ENCODE peak calls at places on chromosomes 3 and 15, in six cellular contexts. P is keratinocyte, S is mammary epithelial cell, W is SK-N-SH, M is endodermal cell, Y is HCT116. F is an unnamed sample.

GRCh38 chr15:25641762-25642161 is 202.9 kb upstream of the UBE3A start:
- DNase-seq in S (no peak), M (no peak), W (no peak), Y (no peak), P (no peak), F (no peak)

GRCh38 chr15:70561885-70562284 is 201.5 kb downstream of the UACA start:
- DNase-seq in W (no peak), Y (no peak), S (no peak), M (peak), P (no peak), F (no peak)

GRCh38 chr15:76147906-76148553 is 88.2 kb downstream of the TMEM266 start:
- DNase-seq in S (peak), M (peak), Y (peak), P (no peak), W (peak), F (no peak)

GRCh38 chr15:47820780-47821319 is 103.5 kb downstream of the SEMA6D start:
- DNase-seq in M (no peak), P (no peak), W (no peak), S (peak), Y (no peak), F (peak)

GRCh38 chr15:100889359-100890058 is 9.9 kb downstream of the ALDH1A3 start:
- DNase-seq in Y (no peak), P (peak), W (no peak), S (peak), M (peak), F (peak)

GRCh38 chr3:187025656-187026320 is 95.5 kb downstream of the ST6GAL1 start:
- DNase-seq in P (no peak), W (peak), M (peak), S (no peak), Y (no peak), F (no peak)

GRCh38 chr3:8579101-8579500 is 65.5 kb downstream of the SSUH2 start:
- DNase-seq in Y (no peak), M (no peak), S (peak), W (no peak), P (no peak), F (peak)

GRCh38 chr15:31439328-31439727 is 112.7 kb downstream of the KLF13 start:
- DNase-seq in W (no peak), Y (peak), P (no peak), S (no peak), M (peak), F (no peak)

GRCh38 chr3:45187597-45188210 is 38.4 kb downstream of the TMEM158 start:
- DNase-seq in S (peak), M (no peak), P (no peak), W (no peak), Y (no peak), F (no peak)

GRCh38 chr15:98983333-98983732 is 24.3 kb downstream of the PGPEP1L start:
- DNase-seq in P (no peak), Y (no peak), S (peak), M (no peak), W (no peak), F (peak)

GRCh38 chr3:134362221-134362620 is 12.0 kb downstream of the AMOTL2 start:
- DNase-seq in P (no peak), S (no peak), Y (no peak), W (no peak), M (peak), F (no peak)
- TF ChIP-seq CTCF in P (no peak), S (no peak), Y (no peak), W (no peak), M (no peak), F (no peak)

DNA sequence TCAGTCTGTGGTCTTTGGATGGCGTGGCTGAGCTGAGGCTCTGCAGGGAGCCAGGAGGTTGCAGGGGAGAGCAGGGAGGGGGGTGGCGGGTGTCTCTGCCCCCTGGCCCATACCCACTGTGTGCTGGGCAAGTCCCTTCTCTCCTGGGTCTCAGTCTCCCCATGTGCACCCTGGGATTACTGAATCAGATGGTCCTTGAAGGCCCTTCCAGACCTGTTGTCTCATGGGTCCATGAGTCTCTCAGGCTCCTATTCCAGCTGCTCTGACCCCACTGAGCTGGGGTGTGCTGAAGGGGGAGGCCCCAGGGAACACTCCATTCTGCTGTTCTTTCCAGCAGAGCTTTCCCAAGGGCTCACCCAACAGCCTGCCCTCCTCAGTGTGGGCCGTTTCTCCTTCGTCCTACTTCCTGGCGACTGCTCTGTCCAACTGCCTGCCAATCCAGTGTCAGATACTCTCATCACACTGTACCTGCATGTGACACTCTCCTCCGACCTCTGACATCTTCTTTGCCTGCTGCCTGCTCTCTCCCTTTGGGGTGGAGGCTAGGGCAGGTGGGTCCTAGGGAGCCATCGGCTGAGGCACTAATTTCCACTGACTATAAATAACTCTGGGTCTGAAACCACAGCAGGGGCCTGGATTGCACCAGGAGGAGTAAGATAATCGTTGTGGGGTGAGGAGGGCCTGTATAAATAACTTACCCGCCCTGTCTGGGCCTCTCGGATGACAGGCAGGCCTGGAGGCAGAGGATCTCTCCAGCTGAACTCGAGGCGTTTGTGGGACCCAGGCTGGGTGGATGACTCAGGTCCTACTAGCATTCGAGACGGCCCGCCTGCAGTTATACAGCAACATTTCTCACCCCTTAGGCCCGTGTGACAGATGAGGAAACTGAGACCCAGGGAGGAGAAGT is 67.1 kb downstream of the ATP2B2 start:
- DNase-seq in P (no peak), M (no peak), Y (no peak), W (no peak), S (no peak), F (peak)
- H3K9ac ChIP-seq in P (no peak), M (no peak), Y (no peak), W (no peak), S (no peak), F (peak)

GRCh38 chr15:83380682-83381081 is 66.5 kb upstream of the SH3GL3 start:
- DNase-seq in P (no peak), M (peak), Y (peak), S (peak), W (peak), F (peak)
- TF ChIP-seq CTCF in P (peak), M (peak), Y (peak), S (peak), W (peak), F (no peak)

GRCh38 chr15:64990168-64990470 is 405 bp upstream of the SPG21 start:
- DNase-seq in S (no peak), M (no peak), W (no peak), P (no peak), Y (peak), F (no peak)
- H3K9ac ChIP-seq in S (peak), M (peak), W (peak), P (peak), Y (peak), F (peak)

GRCh38 chr3:78988324-78988723 is 779.5 kb downstream of the ROBO1 start:
- DNase-seq in P (no peak), W (peak), S (no peak), Y (no peak), M (no peak), F (no peak)
- TF ChIP-seq CTCF in P (no peak), W (peak), S (peak), Y (no peak), M (peak), F (peak)

DNA sequence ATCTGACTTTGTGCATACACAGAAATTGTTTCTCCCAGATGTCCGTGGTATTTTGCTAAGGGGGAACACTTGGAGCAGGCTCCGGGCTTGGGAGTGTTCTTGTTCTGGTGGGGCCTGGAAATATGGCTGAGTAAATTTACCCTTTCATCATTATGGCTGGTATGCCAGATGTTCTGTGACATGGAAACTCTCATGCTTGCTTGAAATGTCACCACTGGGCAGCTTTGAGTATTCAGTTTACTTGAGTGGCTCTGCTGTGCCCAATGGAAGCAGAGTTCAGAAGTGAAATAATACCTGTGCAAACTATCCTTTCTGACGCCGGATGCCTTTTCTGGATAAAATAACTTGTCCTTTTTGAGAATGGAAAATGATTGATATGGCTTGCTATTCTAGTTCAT is 283.6 kb upstream of the TPM1 start:
- DNase-seq in S (no peak), Y (no peak), P (no peak), W (no peak), M (no peak), F (no peak)
- H3K9ac ChIP-seq in S (peak), Y (no peak), P (peak), W (peak), M (no peak), F (peak)

DNA sequence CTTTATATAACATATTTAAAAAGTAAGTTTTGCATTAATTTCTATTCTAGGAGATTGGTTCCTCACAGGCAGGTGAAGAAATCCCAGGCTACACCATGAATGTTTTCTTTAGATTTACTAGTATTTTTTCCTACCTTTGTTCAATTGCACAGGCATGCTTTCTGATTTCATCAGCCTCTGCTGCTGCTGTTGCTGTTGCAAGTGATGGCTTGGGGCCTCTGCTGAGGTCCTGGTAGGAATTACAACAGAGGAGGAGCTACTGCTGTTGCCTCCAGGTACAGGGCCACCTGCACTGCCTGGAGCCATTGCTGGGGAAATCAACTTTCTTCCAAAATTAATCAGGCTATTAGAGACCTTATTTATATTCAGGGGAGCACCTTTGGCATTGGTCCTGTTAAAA is 353.3 kb downstream of the PLCL2 start:
- DNase-seq in P (no peak), W (no peak), S (no peak), Y (no peak), M (no peak), F (no peak)
- TF ChIP-seq CTCF in P (no peak), W (no peak), S (no peak), Y (no peak), M (no peak), F (no peak)

GRCh38 chr15:78854973-78855372 is 17.7 kb upstream of the MORF4L1 start:
- DNase-seq in M (no peak), S (no peak), P (no peak), Y (no peak), W (no peak), F (no peak)

GRCh38 chr15:78855746-78856145 is 16.9 kb upstream of the MORF4L1 start:
- DNase-seq in P (no peak), Y (no peak), M (no peak), W (no peak), S (peak), F (peak)

DNA sequence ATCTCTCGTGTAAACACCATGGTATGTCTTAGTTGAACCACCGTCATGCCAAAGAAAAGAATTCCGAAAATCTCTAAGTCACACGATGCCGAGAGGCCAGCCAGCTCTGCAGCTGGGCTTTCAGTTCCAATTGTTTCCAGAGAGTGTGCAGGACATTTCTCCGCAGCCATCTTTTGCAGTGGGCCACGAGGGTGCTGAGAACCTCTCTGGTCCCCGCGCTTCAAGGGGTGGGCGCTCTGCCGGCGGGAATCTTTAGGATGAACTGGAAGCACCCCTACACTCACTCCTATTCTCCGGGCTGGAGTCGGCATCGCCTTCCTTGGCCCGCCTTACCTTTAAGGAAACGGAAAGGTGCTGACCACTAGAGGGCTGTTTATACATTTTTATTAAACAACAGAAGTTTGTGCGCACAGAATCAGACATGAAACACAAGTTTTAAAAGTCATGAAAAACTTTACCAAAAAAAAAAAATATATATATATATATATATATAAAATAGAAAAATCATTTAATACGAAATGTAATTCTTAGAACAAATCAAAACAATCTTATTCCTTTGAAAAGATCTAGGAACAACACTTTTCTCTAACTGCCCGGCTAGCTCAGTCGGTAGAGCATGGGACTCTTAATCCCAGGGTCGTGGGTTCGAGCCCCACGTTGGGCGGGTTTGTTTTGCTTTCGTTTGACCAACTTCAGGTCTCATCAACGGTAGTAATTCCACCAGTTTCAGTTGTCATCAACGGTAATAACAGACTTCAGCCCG is 12.5 kb upstream of the MORF4L1 start:
- DNase-seq in S (peak), M (peak), P (no peak), Y (peak), W (peak), F (peak)
- H3K9ac ChIP-seq in S (peak), M (peak), P (peak), Y (peak), W (peak), F (peak)